ENCODE peak calls at places on chromosomes 13 and 19, in eight cellular contexts. I is IMR-90, F is heart left ventricle, A is aorta, G is endothelial cell of umbilical vein, M is heart right ventricle, Z is upper lobe of left lung, V is MM.1S. H is an unnamed sample. For H3K36me3 and H3K27me3, the result is how much of the 10 kb centered on the place peaks cover.

GRCh38 chr13:67230774-67231480 is 791 bp upstream of the PCDH9 start:
- DNase-seq in I (peak), F (peak), A (peak), G (peak), M (peak), Z (peak), V (peak), H (peak)

GRCh38 chr13:44109986-44110640 is 230.4 kb downstream of the LACC1 start:
- DNase-seq in I (no peak), F (no peak), A (no peak), G (no peak), M (no peak), Z (no peak), V (no peak), H (peak)

GRCh38 chr19:42132030-42132628 is at the start of gene POU2F2:
- DNase-seq in I (no peak), F (no peak), A (peak), G (no peak), M (peak), Z (peak), V (peak), H (peak)

GRCh38 chr13:92379371-92379770 is 847.2 kb upstream of the GPC6 start:
- DNase-seq in I (no peak), F (no peak), A (no peak), G (no peak), M (no peak), Z (no peak), V (no peak), H (no peak)

GRCh38 chr19:10543420-10544241 is at the start of gene ATG4D:
- DNase-seq in I (peak), F (peak), A (peak), G (peak), M (peak), Z (peak), V (peak), H (peak)

GRCh38 chr13:33940898-33941297 is 122.9 kb downstream of the RFC3 start:
- DNase-seq in I (peak), F (no peak), A (no peak), G (peak), M (no peak), Z (no peak), V (no peak), H (no peak)

GRCh38 chr19:54164369-54165068 is 5.0 kb upstream of the LENG1 start:
- DNase-seq in I (peak), F (peak), A (no peak), G (peak), M (peak), Z (peak), V (no peak), H (peak)

GRCh38 chr19:41364546-41365391 is 820 bp upstream of the B9D2 start:
- DNase-seq in I (peak), F (no peak), A (no peak), G (no peak), M (no peak), Z (no peak), V (no peak), H (no peak)

GRCh38 chr13:46341112-46341711 is 45.8 kb downstream of the RUBCNL start:
- DNase-seq in I (peak), F (no peak), A (no peak), G (no peak), M (no peak), Z (no peak), V (no peak), H (no peak)

GRCh38 chr19:56405062-56405461 is 930 bp downstream of the ZNF583 start:
- DNase-seq in I (no peak), F (no peak), A (no peak), G (no peak), M (no peak), Z (no peak), V (no peak), H (no peak)

GRCh38 chr19:6041991-6042421 is 64.1 kb upstream of the RANBP3 start:
- DNase-seq in I (no peak), F (no peak), A (no peak), G (no peak), M (no peak), Z (no peak), V (no peak), H (no peak)

GRCh38 chr19:42143341-42144234 is 11.3 kb upstream of the POU2F2 start:
- DNase-seq in I (peak), F (no peak), A (no peak), G (peak), M (no peak), Z (no peak), V (no peak), H (no peak)

GRCh38 chr13:92769064-92769463 is 457.5 kb upstream of the GPC6 start:
- DNase-seq in I (peak), F (no peak), A (no peak), G (no peak), M (no peak), Z (no peak), V (no peak), H (no peak)

GRCh38 chr19:46388311-46389095 is 24.9 kb downstream of the CCDC8 start:
- DNase-seq in I (no peak), F (no peak), A (no peak), G (no peak), M (no peak), Z (no peak), V (no peak), H (no peak)

GRCh38 chr13:99980201-99981114 is 1.1 kb upstream of the ZIC2 start:
- DNase-seq in I (peak), F (peak), A (peak), G (peak), M (no peak), Z (peak), V (peak), H (peak)

GRCh38 chr13:31923134-31923763 is 108.3 kb upstream of the FRY start:
- DNase-seq in I (no peak), F (no peak), A (no peak), G (no peak), M (no peak), Z (no peak), V (no peak), H (no peak)

GRCh38 chr19:934197-934840 is 8.5 kb downstream of the ARID3A start:
- DNase-seq in I (no peak), F (no peak), A (no peak), G (no peak), M (no peak), Z (peak), V (no peak), H (no peak)

GRCh38 chr19:5936308-5936980 is 22.4 kb downstream of the CAPS start:
- DNase-seq in I (no peak), F (no peak), A (no peak), G (no peak), M (no peak), Z (no peak), V (no peak), H (no peak)

GRCh38 chr13:21330126-21330861 is 128.8 kb downstream of the ZDHHC20 start:
- DNase-seq in I (peak), F (no peak), A (no peak), G (no peak), M (no peak), Z (no peak), V (peak), H (no peak)

GRCh38 chr19:46890423-46891170 is 29.8 kb downstream of the ARHGAP35 start:
- DNase-seq in I (peak), F (no peak), A (no peak), G (no peak), M (no peak), Z (no peak), V (no peak), H (peak)

DNA sequence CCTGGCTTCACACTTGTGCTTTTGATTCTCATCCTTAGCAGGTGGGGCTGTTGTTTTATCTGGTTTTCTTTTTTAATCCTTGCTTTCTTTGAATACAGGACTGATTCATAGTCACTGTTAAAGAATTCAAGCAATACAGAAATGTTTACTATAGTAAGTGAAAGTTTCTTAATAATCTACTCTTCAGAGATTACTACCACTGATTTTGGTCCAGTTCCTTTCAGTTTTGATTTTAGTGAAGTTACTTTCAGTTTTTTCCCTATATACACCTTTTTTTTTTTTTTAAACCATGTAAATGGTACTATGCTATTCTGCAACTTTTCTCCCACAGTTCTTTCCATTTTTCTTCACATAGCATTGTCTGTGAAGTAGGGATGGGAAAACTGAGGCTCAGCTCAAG is 53.6 kb downstream of the GATAD2A start:
- DNase-seq in I (peak), F (no peak), A (no peak), G (no peak), M (no peak), Z (no peak), V (peak), H (no peak)
- H3K4me3 ChIP-seq in I (no peak), F (no peak), A (no peak), G (no peak), M (no peak), Z (no peak), V (no peak), H (no peak)

GRCh38 chr13:49536144-49536873 is 40.6 kb downstream of the PHF11 start:
- DNase-seq in I (no peak), F (no peak), A (no peak), G (no peak), M (no peak), Z (no peak), V (no peak), H (no peak)

GRCh38 chr13:49538404-49538803 is 42.7 kb downstream of the PHF11 start:
- DNase-seq in I (no peak), F (no peak), A (no peak), G (no peak), M (no peak), Z (no peak), V (no peak), H (no peak)

GRCh38 chr13:49539746-49540145 is 44.0 kb downstream of the PHF11 start:
- DNase-seq in I (no peak), F (no peak), A (no peak), G (no peak), M (no peak), Z (no peak), V (no peak), H (no peak)

GRCh38 chr13:49540552-49540951 is 44.8 kb downstream of the PHF11 start:
- DNase-seq in I (peak), F (no peak), A (no peak), G (peak), M (no peak), Z (no peak), V (peak), H (no peak)

GRCh38 chr13:49539313-49539712 is 43.6 kb downstream of the PHF11 start:
- DNase-seq in I (peak), F (no peak), A (no peak), G (peak), M (no peak), Z (no peak), V (no peak), H (no peak)
- H3K36me3 ChIP-seq in I (under half), F (half or more), A (under half), G (under half), M (under half), Z (under half), V (under half), H (under half)

GRCh38 chr19:3790941-3791340 is 4.8 kb upstream of the MATK start:
- DNase-seq in I (no peak), F (no peak), A (no peak), G (no peak), M (no peak), Z (no peak), V (no peak), H (no peak)
- H3K27me3 ChIP-seq in I (under half), F (under half), A (under half), G (under half), M (under half), Z (under half), V (half or more), H (under half)

GRCh38 chr13:49112782-49113525 is 107.2 kb upstream of the MLNR start:
- DNase-seq in I (peak), F (no peak), A (no peak), G (no peak), M (no peak), Z (no peak), V (no peak), H (no peak)
- H3K4me3 ChIP-seq in I (no peak), F (no peak), A (no peak), G (peak), M (peak), Z (no peak), V (no peak), H (no peak)

GRCh38 chr19:12244370-12244769 is 50.3 kb downstream of the ZNF44 start:
- DNase-seq in I (no peak), F (no peak), A (no peak), G (no peak), M (no peak), Z (no peak), V (no peak), H (no peak)
- H3K36me3 ChIP-seq in I (under half), F (half or more), A (under half), G (under half), M (under half), Z (under half), V (under half), H (under half)